ENCODE peak calls at places on chromosomes 6 and 20, in ten cellular contexts. Z is CD8-positive, alpha-beta T cell; Y is ovary; W is brain microvascular endothelial cell; M is AG10803; G is fibroblast of the aortic adventitia; R is mesendoderm; H is AG04450; E is Caco-2; U is tibial nerve. T is an unnamed sample.

GRCh38 chr6:138654715-138655634 is 118.6 kb upstream of the CCDC28A start:
- DNase-seq in W (peak), G (peak), E (no peak), H (no peak), U (no peak), Z (no peak), Y (no peak), M (peak), R (no peak), T (no peak)

GRCh38 chr6:44255848-44256247 is 1.5 kb downstream of the SLC35B2 start:
- DNase-seq in U (no peak), Y (no peak), H (no peak), E (no peak), R (no peak), M (no peak), G (no peak), Z (no peak), W (no peak), T (no peak)

GRCh38 chr6:11656486-11656885 is 118.9 kb downstream of the TMEM170B start:
- DNase-seq in E (no peak), Y (no peak), M (no peak), H (no peak), R (peak), W (no peak), G (no peak), Z (no peak), U (no peak), T (no peak)

GRCh38 chr6:149961728-149962425 is 1.9 kb upstream of the ULBP1 start:
- DNase-seq in E (no peak), R (peak), G (no peak), H (no peak), Y (no peak), U (no peak), M (peak), W (no peak), Z (peak), T (no peak)

GRCh38 chr6:10383312-10384063 is 31.4 kb downstream of the TFAP2A start:
- DNase-seq in H (no peak), U (no peak), Z (no peak), W (no peak), G (no peak), Y (no peak), M (no peak), R (no peak), E (peak), T (no peak)

GRCh38 chr20:1430004-1430451 is 36.6 kb downstream of the NSFL1C start:
- DNase-seq in M (peak), R (no peak), E (no peak), Y (no peak), G (peak), W (no peak), H (peak), Z (no peak), U (no peak), T (peak)

GRCh38 chr6:76772951-76773350 is 690.3 kb downstream of the HTR1B start:
- DNase-seq in U (no peak), Z (no peak), H (no peak), Y (no peak), E (no peak), R (no peak), M (no peak), W (no peak), G (no peak), T (no peak)

GRCh38 chr20:56875803-56876202 is 246.7 kb downstream of the TFAP2C start:
- DNase-seq in R (no peak), W (no peak), H (no peak), M (no peak), Z (no peak), U (no peak), Y (no peak), E (no peak), G (no peak), T (no peak)

GRCh38 chr6:93337772-93338394 is 81.5 kb downstream of the EPHA7 start:
- DNase-seq in Y (no peak), R (no peak), M (no peak), W (no peak), H (no peak), E (no peak), U (no peak), Z (no peak), G (no peak), T (no peak)

GRCh38 chr20:50876816-50877215 is 54.4 kb downstream of the ADNP start:
- DNase-seq in H (no peak), E (no peak), U (no peak), M (no peak), R (no peak), W (no peak), Y (no peak), Z (no peak), G (no peak), T (no peak)

GRCh38 chr6:47400581-47400980 is 77.0 kb upstream of the CD2AP start:
- DNase-seq in H (no peak), R (no peak), M (no peak), W (no peak), G (no peak), Z (no peak), E (no peak), Y (no peak), U (no peak), T (no peak)

GRCh38 chr20:64139200-64140081 is 24.8 kb upstream of the MYT1 start:
- DNase-seq in H (no peak), M (no peak), Z (no peak), G (no peak), Y (no peak), E (peak), W (no peak), U (no peak), R (no peak), T (no peak)

GRCh38 chr20:63139369-63139768 is 76.6 kb downstream of the YTHDF1 start:
- DNase-seq in E (peak), H (no peak), Z (no peak), M (no peak), W (no peak), Y (no peak), U (no peak), G (no peak), R (no peak), T (no peak)

GRCh38 chr6:42137192-42137753 is 5.1 kb downstream of the C6orf132 start:
- DNase-seq in G (no peak), M (no peak), E (peak), Z (no peak), W (no peak), H (no peak), R (peak), U (no peak), Y (no peak), T (no peak)

GRCh38 chr6:82568290-82568993 is 204.8 kb downstream of the TPBG start:
- DNase-seq in R (no peak), Y (no peak), H (no peak), G (no peak), Z (no peak), W (no peak), U (no peak), M (no peak), E (no peak), T (no peak)

GRCh38 chr6:101083533-101084172 is 202.5 kb upstream of the ASCC3 start:
- DNase-seq in E (no peak), Z (no peak), G (peak), M (peak), W (peak), R (peak), U (no peak), Y (no peak), H (no peak), T (peak)

GRCh38 chr20:9660236-9660868 is 146.0 kb downstream of the LAMP5 start:
- DNase-seq in W (no peak), E (no peak), U (no peak), G (peak), Y (no peak), H (no peak), Z (no peak), M (peak), R (peak), T (no peak)

GRCh38 chr20:56588996-56589395 is 40.1 kb upstream of the TFAP2C start:
- DNase-seq in G (no peak), Y (no peak), R (peak), M (no peak), U (no peak), E (no peak), Z (no peak), H (no peak), W (no peak), T (no peak)

GRCh38 chr6:30821862-30822784 is 62.2 kb upstream of the DDR1 start:
- DNase-seq in Y (no peak), M (peak), U (no peak), E (no peak), Z (no peak), H (no peak), W (peak), G (peak), R (no peak), T (no peak)

GRCh38 chr6:71473908-71474307 is 185.3 kb downstream of the OGFRL1 start:
- DNase-seq in H (peak), R (no peak), M (peak), Z (no peak), W (peak), E (no peak), Y (no peak), G (peak), U (no peak), T (peak)

GRCh38 chr6:153727910-153728309 is 311.1 kb upstream of the OPRM1 start:
- DNase-seq in G (no peak), M (no peak), Y (no peak), W (peak), H (no peak), Z (no peak), E (no peak), U (no peak), R (peak), T (no peak)

GRCh38 chr6:42197574-42198362 is 3.0 kb upstream of the GUCA1B start:
- DNase-seq in H (no peak), E (no peak), M (peak), W (peak), U (no peak), G (peak), R (no peak), Y (no peak), Z (no peak), T (peak)

GRCh38 chr6:19210849-19211590 is 626.1 kb upstream of the ID4 start:
- DNase-seq in U (no peak), H (no peak), G (no peak), R (peak), M (no peak), Z (no peak), W (no peak), Y (no peak), E (peak), T (no peak)
- H3K4me3 ChIP-seq in U (no peak), H (no peak), G (no peak), R (no peak), M (no peak), Z (no peak), W (no peak), Y (no peak), E (no peak), T (no peak)

DNA sequence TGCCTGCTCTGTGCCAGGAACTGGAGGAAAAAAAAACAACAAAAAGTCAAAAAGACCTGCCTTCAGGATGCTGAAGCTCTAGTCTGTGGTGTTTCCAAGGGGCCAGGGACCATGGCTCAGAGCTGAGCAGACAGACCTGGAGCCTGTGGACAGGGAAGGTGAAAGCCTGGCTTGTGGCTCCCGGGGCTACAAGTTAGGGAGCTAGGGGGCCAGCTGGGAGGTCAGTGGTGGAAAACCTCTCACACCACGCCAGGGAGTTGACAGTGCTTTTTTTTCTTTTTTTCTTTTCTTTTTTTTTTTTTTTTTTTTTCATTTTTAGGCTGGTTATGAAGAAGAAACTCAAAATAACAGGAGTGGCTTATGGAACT is 1.2 kb upstream of the NPEPL1 start:
- DNase-seq in M (no peak), W (no peak), E (no peak), G (no peak), H (no peak), Z (no peak), U (no peak), Y (peak), R (peak), T (no peak)
- H3K4me3 ChIP-seq in M (no peak), W (no peak), E (no peak), G (no peak), H (no peak), Z (no peak), U (no peak), Y (no peak), R (no peak), T (no peak)

DNA sequence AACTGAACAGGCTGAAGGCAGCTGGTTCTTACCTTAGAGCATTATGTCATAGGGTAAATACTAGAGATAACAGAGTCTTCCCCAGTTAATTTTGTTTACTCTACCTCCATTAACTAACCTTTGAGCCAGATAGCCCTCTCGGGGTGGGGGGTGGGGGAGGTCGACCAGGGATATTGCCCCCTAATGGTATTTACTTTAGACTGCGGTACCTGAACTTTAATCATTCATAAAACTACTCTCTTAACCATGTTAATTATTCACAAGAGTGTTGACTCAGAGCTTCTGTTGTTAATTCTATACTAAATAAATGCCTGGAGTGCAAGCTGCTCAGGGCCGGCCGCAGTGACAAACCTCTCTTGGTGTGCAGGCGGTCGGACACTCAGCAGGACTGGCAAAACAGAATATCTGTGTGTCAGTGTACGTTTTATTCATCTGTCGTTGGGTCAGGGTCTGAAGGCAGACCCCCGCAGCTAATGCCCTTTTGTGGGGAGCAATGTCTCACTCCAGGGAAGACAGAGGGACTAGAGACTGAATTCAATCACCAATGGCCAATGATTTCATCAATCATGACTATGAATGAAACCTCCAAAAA is 152.4 kb upstream of the COL21A1 start:
- DNase-seq in G (no peak), E (peak), Y (no peak), W (no peak), H (no peak), M (no peak), Z (no peak), U (no peak), R (peak), T (no peak)
- H3K4me3 ChIP-seq in G (no peak), E (no peak), Y (no peak), W (no peak), H (no peak), M (no peak), Z (no peak), U (no peak), R (no peak), T (no peak)

GRCh38 chr6:16508959-16509358 is 252.3 kb downstream of the ATXN1 start:
- DNase-seq in Z (no peak), H (no peak), E (no peak), W (no peak), R (no peak), U (no peak), G (no peak), Y (no peak), M (no peak), T (no peak)

GRCh38 chr6:16503241-16503775 is 258.0 kb downstream of the ATXN1 start:
- DNase-seq in R (no peak), H (no peak), G (no peak), Y (no peak), Z (no peak), W (no peak), U (no peak), E (no peak), M (no peak), T (no peak)

GRCh38 chr6:16504608-16505007 is 256.7 kb downstream of the ATXN1 start:
- DNase-seq in Z (no peak), E (no peak), H (no peak), M (no peak), R (no peak), W (no peak), Y (no peak), U (no peak), G (no peak), T (no peak)

GRCh38 chr6:16505711-16506362 is 255.4 kb downstream of the ATXN1 start:
- DNase-seq in Y (no peak), E (no peak), U (no peak), W (peak), M (peak), H (peak), R (no peak), G (peak), Z (no peak), T (peak)

DNA sequence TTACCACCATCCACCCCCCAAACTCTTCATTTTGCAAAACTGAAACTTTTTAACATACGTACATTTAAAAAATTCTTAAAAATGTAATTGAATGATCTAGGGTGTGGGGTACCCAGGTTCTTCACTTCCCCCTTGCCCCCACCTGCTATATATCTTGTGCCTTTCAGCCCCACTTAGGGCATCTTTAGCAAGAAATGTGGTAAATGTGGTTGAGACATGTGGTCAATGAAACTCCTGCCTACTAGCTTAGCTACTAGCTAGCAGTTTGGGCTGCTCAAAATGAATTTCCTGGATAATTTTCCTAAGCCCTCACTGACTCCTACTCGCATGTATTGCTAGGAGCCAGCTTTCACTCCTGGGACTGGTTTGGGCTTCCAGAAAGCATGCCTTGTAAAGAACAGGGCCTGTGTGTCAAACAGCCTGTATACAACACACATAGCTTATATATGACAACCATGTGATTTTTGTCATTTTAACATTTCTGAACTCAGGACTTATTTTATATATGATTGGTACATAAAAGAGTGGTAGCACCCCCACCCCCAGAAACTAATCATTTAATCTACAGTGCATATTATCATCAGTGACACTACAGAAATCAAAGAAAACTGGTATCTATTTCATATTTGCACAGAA is 257.2 kb downstream of the ATXN1 start:
- DNase-seq in W (no peak), H (no peak), Y (no peak), R (no peak), Z (no peak), M (peak), E (no peak), U (no peak), G (no peak), T (no peak)
- H3K4me3 ChIP-seq in W (no peak), H (no peak), Y (no peak), R (no peak), Z (no peak), M (no peak), E (no peak), U (no peak), G (no peak), T (no peak)

DNA sequence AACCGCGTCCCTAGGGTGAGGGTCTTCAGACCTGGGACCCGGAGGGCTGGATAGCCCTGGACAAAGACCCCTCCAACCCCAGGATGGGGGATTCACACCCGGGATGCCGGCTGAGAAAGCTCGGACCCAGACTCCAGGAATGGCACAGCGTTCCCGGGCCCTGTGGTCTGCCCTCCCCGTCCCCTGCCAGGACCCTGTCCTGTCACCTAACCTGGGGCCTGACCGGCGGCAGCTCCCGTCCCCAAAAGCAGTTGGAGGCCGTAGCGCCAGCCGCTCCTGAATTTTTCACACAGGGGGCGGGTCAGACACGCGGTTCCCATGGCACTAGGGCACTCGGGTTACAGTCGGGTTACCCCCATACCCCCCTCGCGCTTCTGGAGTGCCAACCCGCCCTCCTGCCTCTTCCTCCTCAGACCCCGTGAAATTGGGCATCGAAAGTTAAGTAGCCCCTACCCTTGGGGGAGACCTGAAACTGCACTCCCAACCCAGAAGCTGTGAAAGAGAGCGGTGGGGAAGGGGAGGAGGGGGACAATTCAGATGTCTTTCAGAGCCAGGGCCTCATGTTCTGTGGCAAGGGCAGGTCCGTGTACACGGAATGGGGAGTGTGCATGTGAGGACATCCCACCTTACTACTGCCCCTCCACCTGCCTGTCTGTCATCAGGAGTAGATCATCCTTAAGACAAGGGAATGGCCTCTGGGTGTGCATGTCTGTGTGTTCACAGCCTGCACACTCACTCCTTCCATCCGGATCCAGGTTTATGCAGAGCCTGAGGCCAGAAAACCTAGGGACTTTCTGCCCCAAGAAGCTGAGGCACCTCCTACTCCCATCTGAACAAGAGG is 604 bp downstream of the REM1 start:
- DNase-seq in U (no peak), H (no peak), R (no peak), Z (no peak), G (no peak), E (no peak), Y (no peak), W (no peak), M (no peak), T (no peak)
- H3K4me3 ChIP-seq in U (peak), H (no peak), R (no peak), Z (no peak), G (peak), E (no peak), Y (peak), W (no peak), M (peak), T (no peak)

GRCh38 chr6:157449610-157450009 is 68.6 kb downstream of the ZDHHC14 start:
- DNase-seq in H (peak), Z (no peak), Y (no peak), E (no peak), W (peak), R (no peak), U (no peak), M (no peak), G (no peak), T (no peak)
- H3K4me3 ChIP-seq in H (no peak), Z (no peak), Y (no peak), E (no peak), W (no peak), R (no peak), U (no peak), M (no peak), G (no peak), T (no peak)

GRCh38 chr20:16158090-16158975 is 414.9 kb downstream of the KIF16B start:
- DNase-seq in U (no peak), R (peak), Y (no peak), W (no peak), E (no peak), Z (no peak), G (no peak), M (no peak), H (no peak), T (no peak)
- H3K4me3 ChIP-seq in U (no peak), R (no peak), Y (no peak), W (no peak), E (no peak), Z (no peak), G (no peak), M (no peak), H (no peak), T (no peak)

DNA sequence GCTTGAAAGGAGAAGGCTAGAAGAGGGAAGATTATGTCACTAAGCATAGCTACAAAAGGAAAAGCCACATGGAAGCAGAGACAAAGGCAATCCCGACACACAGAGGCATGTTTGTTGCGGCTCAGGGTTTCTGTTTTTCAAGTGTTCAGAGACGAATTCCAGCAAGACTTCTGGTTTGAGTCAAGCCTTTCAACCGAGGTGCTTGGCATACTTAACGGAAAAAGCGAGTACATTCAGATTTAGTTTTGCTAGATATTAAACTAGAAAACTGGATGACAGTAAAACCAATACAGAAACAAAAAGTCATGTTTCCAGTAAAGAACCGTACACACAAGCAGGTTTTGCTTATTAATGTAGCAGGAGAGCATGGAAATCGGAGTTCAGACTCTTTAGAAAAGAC is 27.2 kb downstream of the MCUR1 start:
- DNase-seq in E (no peak), W (no peak), Y (no peak), R (no peak), Z (no peak), U (no peak), G (peak), H (no peak), M (peak), T (no peak)
- H3K4me3 ChIP-seq in E (no peak), W (peak), Y (peak), R (no peak), Z (no peak), U (no peak), G (peak), H (no peak), M (peak), T (no peak)

T was measured in skeletal muscle cell.